ENCODE peak calls at places on chromosomes 11 and 22, in ten cellular contexts. Q, C, S, G, M, T, J, B, E and A are unnamed samples.

GRCh38 chr11:1001682-1002081 is 34.8 kb downstream of the MUC6 start:
- DNase-seq in G (no peak), J (no peak), Q (no peak), M (no peak), B (no peak), E (no peak), T (no peak), C (no peak), S (no peak), A (no peak)

GRCh38 chr11:2802389-2803185 is 83.0 kb downstream of the CDKN1C start:
- DNase-seq in S (no peak), C (peak), J (peak), Q (no peak), G (no peak), M (peak), E (no peak), B (no peak), T (peak), A (no peak)

GRCh38 chr11:67117667-67118058 is 1.4 kb upstream of the KDM2A start:
- DNase-seq in E (no peak), S (peak), B (no peak), J (no peak), M (no peak), T (peak), G (no peak), C (peak), Q (no peak), A (no peak)

GRCh38 chr11:18775492-18776292 is 15.9 kb downstream of the PTPN5 start:
- DNase-seq in S (peak), Q (peak), E (peak), J (no peak), B (peak), G (no peak), C (peak), T (peak), M (peak), A (peak)

GRCh38 chr11:133832096-133833081 is 12.9 kb downstream of the SPATA19 start:
- DNase-seq in M (no peak), S (no peak), Q (no peak), C (no peak), T (no peak), B (no peak), G (peak), E (no peak), J (peak), A (no peak)

GRCh38 chr11:119892311-119892808 is 163.4 kb upstream of the NECTIN1 start:
- DNase-seq in Q (no peak), C (no peak), B (no peak), J (no peak), M (no peak), E (no peak), G (no peak), S (no peak), T (no peak), A (no peak)

GRCh38 chr11:94117871-94118270 is 10.8 kb upstream of the PANX1 start:
- DNase-seq in Q (no peak), C (no peak), G (no peak), M (no peak), B (peak), T (no peak), J (no peak), E (no peak), S (no peak), A (no peak)

GRCh38 chr11:10304495-10305261 is at the start of gene ADM:
- DNase-seq in B (peak), C (peak), S (no peak), Q (peak), E (peak), M (peak), T (peak), G (peak), J (peak), A (peak)

GRCh38 chr11:102405501-102405900 is 47.1 kb downstream of the TMEM123 start:
- DNase-seq in E (no peak), J (no peak), B (no peak), S (no peak), G (no peak), C (no peak), Q (no peak), M (no peak), T (no peak), A (no peak)

GRCh38 chr11:2813141-2813908 is 72.2 kb downstream of the CDKN1C start:
- DNase-seq in Q (no peak), T (peak), J (no peak), B (peak), C (no peak), E (peak), M (no peak), G (no peak), S (no peak), A (no peak)

GRCh38 chr11:2304156-2305139 is 2.6 kb downstream of the TSPAN32 start:
- DNase-seq in T (no peak), C (peak), E (no peak), Q (no peak), J (no peak), B (no peak), G (no peak), S (no peak), M (no peak), A (no peak)

GRCh38 chr11:10823152-10823579 is 14.4 kb upstream of the EIF4G2 start:
- DNase-seq in Q (no peak), M (peak), C (peak), E (no peak), J (no peak), T (no peak), G (no peak), S (no peak), B (no peak), A (no peak)

GRCh38 chr11:66868726-66869291 is 11.9 kb downstream of the LRFN4 start:
- DNase-seq in B (no peak), Q (peak), M (peak), S (peak), G (no peak), E (no peak), T (no peak), C (no peak), J (peak), A (no peak)

GRCh38 chr11:47609675-47610074 is 15.5 kb upstream of the C1QTNF4 start:
- DNase-seq in B (no peak), J (no peak), M (no peak), Q (no peak), C (no peak), T (no peak), E (no peak), S (no peak), G (no peak), A (no peak)

GRCh38 chr22:39498802-39499201 is 3.3 kb upstream of the MIEF1 start:
- DNase-seq in S (no peak), E (no peak), M (no peak), B (no peak), C (no peak), J (no peak), T (no peak), Q (no peak), G (no peak), A (no peak)

GRCh38 chr11:10982695-10983492 is 125.0 kb upstream of the ZBED5 start:
- DNase-seq in G (no peak), B (no peak), E (no peak), M (no peak), J (no peak), Q (peak), C (no peak), S (no peak), T (no peak), A (no peak)

DNA sequence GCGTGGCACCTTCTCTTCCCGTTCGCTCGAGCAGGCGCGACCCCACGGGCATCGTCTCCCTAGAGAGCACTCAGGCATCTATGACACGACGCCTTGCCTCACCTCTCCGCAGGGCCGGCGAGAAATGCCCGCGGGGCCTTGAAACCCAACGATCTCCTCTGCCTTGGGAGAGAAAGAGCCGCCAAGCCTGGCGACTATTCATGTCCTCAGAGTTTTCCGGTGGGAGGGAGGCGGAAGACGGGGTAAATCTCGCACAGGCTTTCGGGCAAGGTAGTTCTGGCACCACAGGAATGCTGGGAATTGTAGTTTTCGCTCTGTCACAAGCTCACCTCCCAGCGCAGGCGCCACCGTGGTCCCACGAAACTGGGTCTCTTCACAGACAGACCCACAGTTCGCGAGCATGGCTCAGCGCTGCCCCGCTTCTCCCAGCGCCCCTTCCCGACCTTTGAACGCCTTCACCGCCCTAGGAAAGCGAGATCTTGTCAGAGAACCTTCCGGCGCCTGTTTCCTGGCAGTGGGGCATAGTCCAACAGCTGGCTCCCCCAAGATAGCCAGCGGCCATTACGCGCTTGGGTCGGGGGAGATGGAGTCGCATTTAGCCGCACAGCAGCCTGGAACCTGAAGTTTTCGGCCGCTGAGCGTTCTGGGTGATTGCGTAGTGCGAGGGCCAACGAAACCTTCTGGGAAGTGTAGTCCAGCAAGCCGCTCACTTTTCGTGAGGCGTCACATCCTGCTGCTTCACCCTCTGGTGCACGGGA is at the start of gene CCDC90B:
- DNase-seq in E (peak), J (peak), G (peak), Q (peak), C (peak), B (peak), M (peak), T (peak), S (peak), A (peak)
- TF ChIP-seq CTCF in E (no peak), J (no peak), G (no peak), Q (peak), C (no peak), B (peak), M (peak), T (no peak), S (no peak), A (peak)

GRCh38 chr22:27986459-27986858 is 67.4 kb upstream of the PITPNB start:
- DNase-seq in C (no peak), B (no peak), G (no peak), J (no peak), T (no peak), S (no peak), E (peak), M (no peak), Q (no peak), A (no peak)

GRCh38 chr22:27988704-27989103 is 69.6 kb upstream of the PITPNB start:
- DNase-seq in C (no peak), B (no peak), M (no peak), Q (no peak), J (no peak), G (no peak), S (no peak), E (no peak), T (no peak), A (no peak)

GRCh38 chr22:27985323-27986275 is 66.5 kb upstream of the PITPNB start:
- DNase-seq in G (no peak), J (no peak), C (peak), Q (no peak), S (no peak), E (no peak), B (no peak), M (no peak), T (no peak), A (no peak)

GRCh38 chr22:27986937-27987336 is 67.9 kb upstream of the PITPNB start:
- DNase-seq in M (no peak), C (peak), Q (no peak), S (no peak), G (no peak), E (no peak), B (no peak), J (no peak), T (no peak), A (no peak)

GRCh38 chr22:27987557-27987956 is 68.5 kb upstream of the PITPNB start:
- DNase-seq in C (peak), M (no peak), G (no peak), Q (no peak), E (peak), B (peak), S (no peak), T (no peak), J (no peak), A (no peak)
- H3K27ac ChIP-seq in C (no peak), M (no peak), G (no peak), Q (no peak), E (peak), B (no peak), S (no peak), T (no peak), J (no peak), A (no peak)

GRCh38 chr11:79173615-79174014 is 267.2 kb downstream of the TENM4 start:
- DNase-seq in S (no peak), Q (no peak), C (peak), E (peak), T (peak), B (peak), J (no peak), G (no peak), M (no peak), A (no peak)

GRCh38 chr11:79168530-79169110 is 272.2 kb downstream of the TENM4 start:
- DNase-seq in E (no peak), Q (peak), S (no peak), G (peak), M (no peak), T (no peak), B (no peak), J (no peak), C (no peak), A (no peak)

GRCh38 chr11:79179087-79179486 is 261.7 kb downstream of the TENM4 start:
- DNase-seq in B (peak), E (peak), J (no peak), S (no peak), M (no peak), G (no peak), T (no peak), C (no peak), Q (no peak), A (no peak)

GRCh38 chr11:79170289-79170688 is 270.5 kb downstream of the TENM4 start:
- DNase-seq in J (no peak), M (no peak), T (no peak), E (peak), Q (no peak), B (peak), G (no peak), C (no peak), S (no peak), A (no peak)

DNA sequence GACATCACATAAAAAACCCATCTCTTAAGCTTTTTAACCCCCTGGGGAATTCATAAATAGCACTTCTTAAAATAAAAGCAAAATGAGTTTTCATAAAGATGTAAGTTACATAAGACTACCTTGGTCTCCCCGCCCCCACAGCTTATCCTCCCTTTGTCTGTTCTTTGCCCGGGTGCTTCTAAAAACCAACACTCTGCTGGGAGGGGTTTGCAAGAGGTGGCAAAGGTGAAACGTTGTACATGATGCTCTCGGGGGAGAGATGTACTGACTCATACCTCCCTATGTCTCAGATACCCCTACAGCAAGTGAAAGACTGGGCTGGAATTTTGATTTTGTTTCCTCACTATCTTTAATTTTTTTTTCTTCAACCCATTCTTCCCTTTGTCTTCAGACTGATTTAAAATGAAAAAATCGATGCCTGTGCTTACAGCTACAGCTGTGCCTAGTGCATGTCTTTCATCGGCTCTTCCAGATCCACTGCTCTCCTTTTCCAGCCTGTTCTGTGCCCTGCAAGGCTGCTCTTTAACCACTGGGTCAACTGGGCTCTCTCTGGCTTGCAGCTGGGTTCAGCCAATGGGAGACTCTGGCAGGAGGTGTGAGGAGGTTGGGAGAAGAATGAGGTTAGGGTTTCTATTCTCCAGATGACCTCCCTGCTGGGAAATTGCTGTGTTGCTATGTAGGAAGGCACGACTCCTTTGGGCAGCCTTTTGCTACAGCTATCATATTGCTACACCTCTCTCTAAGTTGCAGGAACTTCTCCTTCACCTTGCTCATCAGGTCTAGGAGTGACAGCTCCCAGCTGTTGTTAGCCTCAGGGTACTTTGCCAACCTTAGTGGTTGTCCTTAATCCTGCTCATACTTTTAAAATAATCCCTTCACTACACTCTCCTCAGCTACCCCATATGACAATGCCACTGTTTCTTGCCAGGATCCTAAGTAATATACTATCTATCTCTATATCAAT is 266.5 kb downstream of the TENM4 start:
- DNase-seq in G (no peak), S (no peak), M (no peak), B (peak), T (no peak), E (peak), J (no peak), C (no peak), Q (no peak), A (no peak)
- TF ChIP-seq CTCF in G (no peak), S (no peak), M (no peak), B (no peak), T (no peak), E (no peak), J (no peak), C (no peak), Q (no peak), A (no peak)

GRCh38 chr22:29689872-29690213 is 30.0 kb upstream of the CABP7 start:
- DNase-seq in C (peak), G (no peak), J (no peak), M (peak), B (peak), T (peak), E (peak), Q (no peak), S (peak), A (no peak)

GRCh38 chr22:29683536-29683935 is 36.3 kb upstream of the CABP7 start:
- DNase-seq in G (no peak), S (no peak), C (no peak), J (no peak), T (no peak), B (no peak), E (no peak), Q (no peak), M (no peak), A (no peak)

GRCh38 chr22:29689201-29689871 is 30.5 kb upstream of the CABP7 start:
- DNase-seq in G (no peak), B (no peak), C (no peak), E (no peak), S (no peak), M (no peak), Q (no peak), J (no peak), T (no peak), A (no peak)

GRCh38 chr22:29679316-29679715 is 40.5 kb upstream of the CABP7 start:
- DNase-seq in M (no peak), G (no peak), E (no peak), S (no peak), C (no peak), J (no peak), T (no peak), Q (no peak), B (peak), A (no peak)

GRCh38 chr22:29684244-29684643 is 35.6 kb upstream of the CABP7 start:
- DNase-seq in S (no peak), B (no peak), C (no peak), M (no peak), G (no peak), Q (no peak), T (no peak), J (no peak), E (no peak), A (no peak)
- H3K27ac ChIP-seq in S (no peak), B (no peak), C (no peak), M (no peak), G (no peak), Q (no peak), T (no peak), J (no peak), E (no peak), A (no peak)

GRCh38 chr22:38398609-38399401 is 56.2 kb downstream of the KCNJ4 start:
- DNase-seq in E (peak), G (peak), T (peak), J (peak), B (peak), M (peak), Q (peak), S (peak), C (peak), A (no peak)
- TF ChIP-seq CTCF in E (no peak), G (no peak), T (no peak), J (no peak), B (no peak), M (no peak), Q (no peak), S (no peak), C (no peak), A (no peak)